ENCODE peak calls at places on chromosome 22, in seven cellular contexts. One of them, this sample, is unnamed.

GRCh38 chr22:47016636-47017035 is 254.2 kb downstream of the TBC1D22A start:
- DNase-seq in endothelial cell: no peak
- DNase-seq in Calu3: no peak
- DNase-seq in thoracic aorta: no peak
- DNase-seq in esophagus muscularis mucosa: no peak
- DNase-seq in fibroblast of the aortic adventitia: no peak
- DNase-seq in AG04449: no peak
- DNase-seq in this sample: no peak

GRCh38 chr22:38284042-38284402 is 11.2 kb upstream of the TMEM184B start:
- DNase-seq in endothelial cell: no peak
- DNase-seq in Calu3: no peak
- DNase-seq in thoracic aorta: peak; percentile 53
- DNase-seq in esophagus muscularis mucosa: no peak
- DNase-seq in fibroblast of the aortic adventitia: peak; percentile 96
- DNase-seq in AG04449: peak; percentile 58
- DNase-seq in this sample: no peak

GRCh38 chr22:47197735-47198500 is 435.5 kb downstream of the TBC1D22A start:
- DNase-seq in endothelial cell: no peak
- DNase-seq in Calu3: no peak
- DNase-seq in thoracic aorta: no peak
- DNase-seq in esophagus muscularis mucosa: no peak
- DNase-seq in fibroblast of the aortic adventitia: no peak
- DNase-seq in AG04449: no peak
- DNase-seq in this sample: no peak

GRCh38 chr22:32206774-32207758 is 2.2 kb upstream of the RFPL2 start:
- DNase-seq in endothelial cell: peak; percentile 43
- DNase-seq in Calu3: peak; percentile 68
- DNase-seq in thoracic aorta: no peak
- DNase-seq in esophagus muscularis mucosa: peak; percentile 79
- DNase-seq in fibroblast of the aortic adventitia: peak; percentile 4
- DNase-seq in AG04449: no peak
- DNase-seq in this sample: no peak

GRCh38 chr22:49971232-49972162 is 10.9 kb downstream of the PIM3 start:
- DNase-seq in endothelial cell: peak; percentile 23
- DNase-seq in Calu3: peak; percentile 72
- DNase-seq in thoracic aorta: peak; percentile 36
- DNase-seq in esophagus muscularis mucosa: no peak
- DNase-seq in fibroblast of the aortic adventitia: peak; percentile 50
- DNase-seq in AG04449: no peak
- DNase-seq in this sample: no peak

GRCh38 chr22:47366026-47366767 is 603.7 kb downstream of the TBC1D22A start:
- DNase-seq in endothelial cell: no peak
- DNase-seq in Calu3: no peak
- DNase-seq in thoracic aorta: no peak
- DNase-seq in esophagus muscularis mucosa: no peak
- DNase-seq in fibroblast of the aortic adventitia: no peak
- DNase-seq in AG04449: no peak
- DNase-seq in this sample: no peak

GRCh38 chr22:47105085-47105484 is 342.6 kb downstream of the TBC1D22A start:
- DNase-seq in endothelial cell: no peak
- DNase-seq in Calu3: no peak
- DNase-seq in thoracic aorta: no peak
- DNase-seq in esophagus muscularis mucosa: no peak
- DNase-seq in fibroblast of the aortic adventitia: no peak
- DNase-seq in AG04449: no peak
- DNase-seq in this sample: no peak

GRCh38 chr22:49956418-49956770 is 4.2 kb upstream of the PIM3 start:
- DNase-seq in endothelial cell: no peak
- DNase-seq in Calu3: no peak
- DNase-seq in thoracic aorta: no peak
- DNase-seq in esophagus muscularis mucosa: no peak
- DNase-seq in fibroblast of the aortic adventitia: no peak
- DNase-seq in AG04449: no peak
- DNase-seq in this sample: no peak

GRCh38 chr22:23521442-23522113 is 58.5 kb downstream of the IGLL1 start:
- DNase-seq in endothelial cell: peak; percentile 97
- DNase-seq in Calu3: peak; percentile 94
- DNase-seq in thoracic aorta: peak; percentile 72
- DNase-seq in esophagus muscularis mucosa: peak; percentile 95
- DNase-seq in fibroblast of the aortic adventitia: peak; percentile 74
- DNase-seq in AG04449: peak; percentile 10
- DNase-seq in this sample: peak; percentile 92

GRCh38 chr22:31504282-31504681 is 7.9 kb downstream of the SFI1 start:
- DNase-seq in endothelial cell: no peak
- DNase-seq in Calu3: no peak
- DNase-seq in thoracic aorta: no peak
- DNase-seq in esophagus muscularis mucosa: no peak
- DNase-seq in fibroblast of the aortic adventitia: peak; percentile 30
- DNase-seq in AG04449: no peak
- DNase-seq in this sample: no peak

GRCh38 chr22:17761145-17761488 is 13.2 kb downstream of the BID start:
- DNase-seq in endothelial cell: no peak
- DNase-seq in Calu3: no peak
- DNase-seq in thoracic aorta: no peak
- DNase-seq in esophagus muscularis mucosa: no peak
- DNase-seq in fibroblast of the aortic adventitia: no peak
- DNase-seq in AG04449: no peak
- DNase-seq in this sample: no peak

GRCh38 chr22:22576244-22576988 is 17.4 kb upstream of the PRAME start:
- DNase-seq in endothelial cell: peak; percentile 84
- DNase-seq in Calu3: peak; percentile 81
- DNase-seq in thoracic aorta: no peak
- DNase-seq in esophagus muscularis mucosa: no peak
- DNase-seq in fibroblast of the aortic adventitia: peak; percentile 36
- DNase-seq in AG04449: no peak
- DNase-seq in this sample: peak; percentile 67

GRCh38 chr22:46513908-46514550 is 23.4 kb downstream of the CELSR1 start:
- DNase-seq in endothelial cell: no peak
- DNase-seq in Calu3: no peak
- DNase-seq in thoracic aorta: no peak
- DNase-seq in esophagus muscularis mucosa: no peak
- DNase-seq in fibroblast of the aortic adventitia: no peak
- DNase-seq in AG04449: no peak
- DNase-seq in this sample: no peak

GRCh38 chr22:50247748-50248147 is 2.9 kb upstream of the TUBGCP6 start:
- DNase-seq in endothelial cell: peak; percentile 60
- DNase-seq in Calu3: no peak
- DNase-seq in thoracic aorta: no peak
- DNase-seq in esophagus muscularis mucosa: no peak
- DNase-seq in fibroblast of the aortic adventitia: peak; percentile 40
- DNase-seq in AG04449: no peak
- DNase-seq in this sample: no peak

GRCh38 chr22:38397189-38398097 is 57.6 kb downstream of the KCNJ4 start:
- DNase-seq in endothelial cell: peak; percentile 49
- DNase-seq in Calu3: peak; percentile 53
- DNase-seq in thoracic aorta: no peak
- DNase-seq in esophagus muscularis mucosa: no peak
- DNase-seq in fibroblast of the aortic adventitia: peak; percentile 28
- DNase-seq in AG04449: no peak
- DNase-seq in this sample: no peak

GRCh38 chr22:22074634-22075381 is 92.2 kb upstream of the TOP3B start:
- DNase-seq in endothelial cell: no peak
- DNase-seq in Calu3: peak; percentile 38
- DNase-seq in thoracic aorta: no peak
- DNase-seq in esophagus muscularis mucosa: no peak
- DNase-seq in fibroblast of the aortic adventitia: peak; percentile 54
- DNase-seq in AG04449: no peak
- DNase-seq in this sample: no peak

GRCh38 chr22:35726398-35726797 is 8.7 kb downstream of the APOL5 start:
- DNase-seq in endothelial cell: no peak
- DNase-seq in Calu3: no peak
- DNase-seq in thoracic aorta: no peak
- DNase-seq in esophagus muscularis mucosa: no peak
- DNase-seq in fibroblast of the aortic adventitia: no peak
- DNase-seq in AG04449: no peak
- DNase-seq in this sample: no peak
- TF ChIP-seq CTCF in endothelial cell: no peak
- TF ChIP-seq CTCF in Calu3: no peak
- TF ChIP-seq CTCF in thoracic aorta: no peak
- TF ChIP-seq CTCF in esophagus muscularis mucosa: no peak
- TF ChIP-seq CTCF in fibroblast of the aortic adventitia: no peak
- TF ChIP-seq CTCF in AG04449: no peak
- TF ChIP-seq CTCF in this sample: no peak

DNA sequence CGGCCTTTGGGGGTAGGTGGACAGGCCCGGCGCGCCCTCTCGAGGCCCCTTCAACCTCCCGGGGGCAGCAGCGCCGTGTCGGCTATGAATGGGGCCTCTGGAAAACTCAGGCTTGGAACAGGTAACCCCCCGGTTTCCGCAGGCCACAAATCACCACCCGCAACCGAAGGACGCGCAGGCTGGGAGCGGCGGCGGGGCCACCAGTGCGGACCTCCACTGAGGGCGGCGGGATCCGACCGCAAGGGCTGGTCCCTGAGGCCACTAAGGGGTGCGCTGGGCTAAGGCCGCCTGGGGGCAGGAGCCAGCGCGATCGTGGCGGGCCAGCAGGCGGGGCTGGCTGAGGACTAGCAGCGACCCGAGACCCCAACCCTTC is 695 bp upstream of the ATF4 start:
- DNase-seq in endothelial cell: no peak
- DNase-seq in Calu3: peak; percentile 66
- DNase-seq in thoracic aorta: no peak
- DNase-seq in esophagus muscularis mucosa: no peak
- DNase-seq in fibroblast of the aortic adventitia: peak; percentile 45
- DNase-seq in AG04449: no peak
- DNase-seq in this sample: no peak
- TF ChIP-seq CTCF in endothelial cell: no peak
- TF ChIP-seq CTCF in Calu3: no peak
- TF ChIP-seq CTCF in thoracic aorta: peak; percentile 34
- TF ChIP-seq CTCF in esophagus muscularis mucosa: peak; percentile 56
- TF ChIP-seq CTCF in fibroblast of the aortic adventitia: peak; percentile 13
- TF ChIP-seq CTCF in AG04449: peak; percentile 37
- TF ChIP-seq CTCF in this sample: peak; percentile 46

GRCh38 chr22:29259253-29259899 is 8.4 kb downstream of the RHBDD3 start:
- DNase-seq in endothelial cell: no peak
- DNase-seq in Calu3: no peak
- DNase-seq in thoracic aorta: no peak
- DNase-seq in esophagus muscularis mucosa: no peak
- DNase-seq in fibroblast of the aortic adventitia: no peak
- DNase-seq in AG04449: no peak
- DNase-seq in this sample: no peak
- TF ChIP-seq CTCF in endothelial cell: no peak
- TF ChIP-seq CTCF in Calu3: no peak
- TF ChIP-seq CTCF in thoracic aorta: no peak
- TF ChIP-seq CTCF in esophagus muscularis mucosa: no peak
- TF ChIP-seq CTCF in fibroblast of the aortic adventitia: no peak
- TF ChIP-seq CTCF in AG04449: no peak
- TF ChIP-seq CTCF in this sample: no peak

DNA sequence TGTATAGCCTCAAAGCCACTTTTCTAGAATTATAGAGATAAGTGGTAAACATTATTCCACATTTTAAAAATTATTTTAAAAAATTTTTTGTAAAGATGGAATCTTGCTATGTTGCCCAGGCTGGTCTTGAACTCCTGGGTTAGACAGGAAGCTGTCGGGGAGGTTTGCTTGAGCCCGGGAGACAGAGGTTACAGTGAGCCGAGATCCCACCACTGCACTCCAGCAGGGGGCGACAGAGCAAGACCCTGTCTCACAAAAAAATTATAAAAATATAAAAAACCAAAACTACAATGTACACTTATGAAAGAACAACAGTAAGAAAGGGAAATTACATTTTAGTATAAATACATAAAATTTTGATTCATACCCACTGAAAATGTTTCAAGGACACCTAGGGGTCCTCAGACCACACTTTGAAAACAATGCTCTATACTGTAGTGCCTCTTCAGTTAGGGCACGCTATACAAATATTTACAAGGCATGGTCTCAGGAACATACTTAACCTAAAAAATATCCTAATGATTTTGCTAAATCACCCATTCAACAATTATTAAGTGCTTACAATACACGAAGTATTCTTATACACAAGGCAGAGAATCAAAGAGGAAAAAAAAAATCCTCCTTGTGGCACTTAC is 111.2 kb downstream of the MRTFA start:
- DNase-seq in endothelial cell: peak; percentile 56
- DNase-seq in Calu3: peak; percentile 69
- DNase-seq in thoracic aorta: no peak
- DNase-seq in esophagus muscularis mucosa: no peak
- DNase-seq in fibroblast of the aortic adventitia: peak; percentile 57
- DNase-seq in AG04449: no peak
- DNase-seq in this sample: no peak
- TF ChIP-seq CTCF in endothelial cell: peak; percentile 94
- TF ChIP-seq CTCF in Calu3: peak; percentile 90
- TF ChIP-seq CTCF in thoracic aorta: peak; percentile 54
- TF ChIP-seq CTCF in esophagus muscularis mucosa: peak; percentile 75
- TF ChIP-seq CTCF in fibroblast of the aortic adventitia: peak; percentile 79
- TF ChIP-seq CTCF in AG04449: peak; percentile 59
- TF ChIP-seq CTCF in this sample: peak; percentile 83

GRCh38 chr22:41620646-41621098 is at the start of gene DESI1:
- DNase-seq in endothelial cell: no peak
- DNase-seq in Calu3: peak; percentile 59
- DNase-seq in thoracic aorta: no peak
- DNase-seq in esophagus muscularis mucosa: peak; percentile 93
- DNase-seq in fibroblast of the aortic adventitia: no peak
- DNase-seq in AG04449: no peak
- DNase-seq in this sample: no peak
- TF ChIP-seq CTCF in endothelial cell: no peak
- TF ChIP-seq CTCF in Calu3: no peak
- TF ChIP-seq CTCF in thoracic aorta: no peak
- TF ChIP-seq CTCF in esophagus muscularis mucosa: no peak
- TF ChIP-seq CTCF in fibroblast of the aortic adventitia: no peak
- TF ChIP-seq CTCF in AG04449: no peak
- TF ChIP-seq CTCF in this sample: no peak

DNA sequence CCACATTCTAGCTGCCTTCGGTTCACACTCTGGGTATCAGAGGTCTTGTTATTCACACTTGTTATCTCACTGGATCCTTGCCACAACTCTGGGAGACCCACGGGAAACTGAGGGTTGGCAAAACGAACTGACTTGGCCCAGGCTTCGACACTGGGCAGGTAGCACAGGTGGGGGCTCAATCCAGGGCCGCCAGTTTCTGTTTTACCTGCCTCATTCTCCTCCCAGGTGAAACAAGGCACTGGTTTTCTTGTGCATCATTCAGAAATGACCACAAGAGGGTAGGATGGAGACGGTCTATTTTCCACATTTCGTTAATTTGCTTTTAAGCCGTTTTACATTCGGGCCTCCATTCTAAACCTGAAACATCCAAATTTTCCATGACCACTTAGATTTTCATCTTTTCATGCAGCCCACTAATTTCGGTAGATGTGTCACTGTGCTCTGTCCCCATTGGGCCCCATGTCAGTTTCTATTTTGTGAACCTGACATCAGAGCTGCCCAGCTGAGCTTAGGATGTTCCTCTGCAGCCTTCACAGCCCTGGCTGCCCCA is 108.1 kb downstream of the KIAA1671 start:
- DNase-seq in endothelial cell: no peak
- DNase-seq in Calu3: no peak
- DNase-seq in thoracic aorta: no peak
- DNase-seq in esophagus muscularis mucosa: no peak
- DNase-seq in fibroblast of the aortic adventitia: peak; percentile 33
- DNase-seq in AG04449: no peak
- DNase-seq in this sample: no peak
- TF ChIP-seq CTCF in endothelial cell: peak; percentile 11
- TF ChIP-seq CTCF in Calu3: peak; percentile 28
- TF ChIP-seq CTCF in thoracic aorta: peak; percentile 55
- TF ChIP-seq CTCF in esophagus muscularis mucosa: no peak
- TF ChIP-seq CTCF in fibroblast of the aortic adventitia: peak; percentile 63
- TF ChIP-seq CTCF in AG04449: no peak
- TF ChIP-seq CTCF in this sample: peak; percentile 42

GRCh38 chr22:19045094-19045493 is 77.1 kb downstream of the DGCR2 start:
- DNase-seq in endothelial cell: no peak
- DNase-seq in Calu3: no peak
- DNase-seq in thoracic aorta: no peak
- DNase-seq in esophagus muscularis mucosa: no peak
- DNase-seq in fibroblast of the aortic adventitia: no peak
- DNase-seq in AG04449: no peak
- DNase-seq in this sample: no peak
- TF ChIP-seq CTCF in endothelial cell: no peak
- TF ChIP-seq CTCF in Calu3: no peak
- TF ChIP-seq CTCF in thoracic aorta: no peak
- TF ChIP-seq CTCF in esophagus muscularis mucosa: no peak
- TF ChIP-seq CTCF in fibroblast of the aortic adventitia: no peak
- TF ChIP-seq CTCF in AG04449: no peak
- TF ChIP-seq CTCF in this sample: no peak

GRCh38 chr22:26592368-26593015 is 2.6 kb upstream of the TPST2 start:
- DNase-seq in endothelial cell: no peak
- DNase-seq in Calu3: no peak
- DNase-seq in thoracic aorta: no peak
- DNase-seq in esophagus muscularis mucosa: no peak
- DNase-seq in fibroblast of the aortic adventitia: no peak
- DNase-seq in AG04449: no peak
- DNase-seq in this sample: no peak
- TF ChIP-seq CTCF in endothelial cell: no peak
- TF ChIP-seq CTCF in Calu3: no peak
- TF ChIP-seq CTCF in thoracic aorta: no peak
- TF ChIP-seq CTCF in esophagus muscularis mucosa: no peak
- TF ChIP-seq CTCF in fibroblast of the aortic adventitia: no peak
- TF ChIP-seq CTCF in AG04449: no peak
- TF ChIP-seq CTCF in this sample: no peak